ENCODE peak calls at places on chromosomes 16 and 17, in four cellular contexts. A, F, U and X are unnamed samples.

GRCh38 chr17:11644265-11645212 is 46.3 kb downstream of the DNAH9 start:
- DNase-seq in A (peak; percentile 66), F (peak; percentile 18), U (peak; percentile 36), X (peak; percentile 53)

GRCh38 chr17:76714822-76715461 is 4.2 kb upstream of the MXRA7 start:
- DNase-seq in A (peak; percentile 76), F (peak; percentile 88), U (peak; percentile 59), X (peak; percentile 41)

GRCh38 chr17:79047923-79048825 is 24.2 kb downstream of the C1QTNF1 start:
- DNase-seq in A (peak; percentile 65), F (no peak), U (no peak), X (no peak)

GRCh38 chr17:48593840-48594411 is 347 bp upstream of the HOXB5 start:
- DNase-seq in A (peak; percentile 84), F (peak; percentile 85), U (peak; percentile 99), X (peak; percentile 88)

GRCh38 chr17:57921342-57921741 is 33.9 kb downstream of the CUEDC1 start:
- DNase-seq in A (no peak), F (no peak), U (peak; percentile 59), X (no peak)

GRCh38 chr16:11049396-11050059 is 105.2 kb downstream of the CLEC16A start:
- DNase-seq in A (no peak), F (no peak), U (no peak), X (peak; percentile 56)

GRCh38 chr16:22787456-22788189 is 26.3 kb upstream of the HS3ST2 start:
- DNase-seq in A (no peak), F (no peak), U (peak; percentile 2), X (peak; percentile 92)

GRCh38 chr16:19104591-19104990 is 9.2 kb upstream of the ITPRIPL2 start:
- DNase-seq in A (no peak), F (no peak), U (no peak), X (no peak)

GRCh38 chr17:20203761-20204263 is 194.7 kb downstream of the SPECC1 start:
- DNase-seq in A (no peak), F (no peak), U (peak; percentile 44), X (no peak)

GRCh38 chr16:49055824-49056545 is 225.7 kb downstream of the CBLN1 start:
- DNase-seq in A (no peak), F (no peak), U (no peak), X (no peak)

GRCh38 chr17:76934561-76935320 is 66.5 kb downstream of the MGAT5B start:
- DNase-seq in A (no peak), F (no peak), U (no peak), X (no peak)

GRCh38 chr17:51461578-51462004 is 201.2 kb downstream of the UTP18 start:
- DNase-seq in A (peak; percentile 75), F (peak; percentile 47), U (peak; percentile 23), X (peak; percentile 89)

GRCh38 chr17:63039899-63040602 is 74.0 kb downstream of the TANC2 start:
- DNase-seq in A (no peak), F (no peak), U (peak; percentile 56), X (no peak)

GRCh38 chr17:69134112-69134511 is 7.6 kb downstream of the ABCA6 start:
- DNase-seq in A (no peak), F (no peak), U (no peak), X (no peak)

GRCh38 chr17:5532581-5532980 is 46.2 kb downstream of the MIS12 start:
- DNase-seq in A (no peak), F (no peak), U (no peak), X (no peak)

GRCh38 chr16:54577566-54578180 is 291.1 kb upstream of the IRX3 start:
- DNase-seq in A (no peak), F (no peak), U (no peak), X (no peak)

GRCh38 chr16:74950511-74950910 is 34.4 kb downstream of the WDR59 start:
- DNase-seq in A (no peak), F (no peak), U (no peak), X (no peak)

GRCh38 chr17:36931697-36932382 is 5.4 kb upstream of the LHX1 start:
- DNase-seq in A (peak; percentile 46), F (no peak), U (no peak), X (no peak)

GRCh38 chr17:36858119-36859002 is 78.9 kb upstream of the LHX1 start:
- DNase-seq in A (no peak), F (no peak), U (no peak), X (no peak)

GRCh38 chr16:11439216-11439615 is 94.0 kb downstream of the RMI2 start:
- DNase-seq in A (peak; percentile 32), F (no peak), U (no peak), X (no peak)

GRCh38 chr17:76791053-76791980 is 53.4 kb downstream of the MFSD11 start:
- DNase-seq in A (no peak), F (peak; percentile 54), U (peak; percentile 38), X (peak; percentile 54)

GRCh38 chr16:85130707-85131028 is 18.4 kb upstream of the CIBAR2 start:
- DNase-seq in A (no peak), F (no peak), U (no peak), X (no peak)

GRCh38 chr16:11957591-11958395 is 7.2 kb upstream of the TNFRSF17 start:
- DNase-seq in A (no peak), F (no peak), U (peak; percentile 13), X (peak; percentile 59)

GRCh38 chr17:38967290-38967738 is at the start of gene FBXO47:
- DNase-seq in A (peak; percentile 96), F (peak; percentile 81), U (peak; percentile 38), X (peak; percentile 98)

GRCh38 chr17:78940708-78941107 is 15.5 kb upstream of the TIMP2 start:
- DNase-seq in A (no peak), F (no peak), U (peak; percentile 54), X (no peak)

GRCh38 chr17:16507918-16508533 is 16.0 kb upstream of the LRRC75A start:
- DNase-seq in A (no peak), F (no peak), U (peak; percentile 17), X (no peak)

GRCh38 chr17:61470530-61471136 is 18.4 kb downstream of the TBX4 start:
- DNase-seq in A (peak; percentile 43), F (no peak), U (no peak), X (no peak)

GRCh38 chr16:55933038-55933437 is 57.9 kb upstream of the CES5A start:
- DNase-seq in A (no peak), F (no peak), U (no peak), X (no peak)

GRCh38 chr17:29037739-29038465 is 5.0 kb upstream of the PIPOX start:
- DNase-seq in A (no peak), F (no peak), U (no peak), X (no peak)

GRCh38 chr16:16083421-16084156 is 134.2 kb downstream of the ABCC1 start:
- DNase-seq in A (no peak), F (no peak), U (peak; percentile 61), X (peak; percentile 23)

GRCh38 chr16:13203725-13204124 is 302.3 kb downstream of the SHISA9 start:
- DNase-seq in A (no peak), F (no peak), U (no peak), X (no peak)

GRCh38 chr17:79420318-79421243 is 190.3 kb downstream of the RBFOX3 start:
- DNase-seq in A (no peak), F (no peak), U (no peak), X (peak; percentile 64)

GRCh38 chr16:68228652-68229051 is 7.3 kb downstream of the ESRP2 start:
- DNase-seq in A (no peak), F (no peak), U (no peak), X (no peak)

GRCh38 chr16:23452572-23453337 is at the start of gene COG7:
- DNase-seq in A (peak; percentile 95), F (peak; percentile 82), U (peak; percentile 86), X (peak; percentile 94)

GRCh38 chr17:58153046-58153445 is 4.9 kb downstream of the OR4D1 start:
- DNase-seq in A (no peak), F (peak; percentile 66), U (no peak), X (no peak)

GRCh38 chr17:54261465-54261864 is 438.7 kb downstream of the KIF2B start:
- DNase-seq in A (no peak), F (no peak), U (no peak), X (no peak)

GRCh38 chr17:14622622-14623101 is 321.8 kb downstream of the HS3ST3B1 start:
- DNase-seq in A (no peak), F (no peak), U (no peak), X (no peak)

GRCh38 chr16:677306-678190 is 2.1 kb downstream of the RHBDL1 start:
- DNase-seq in A (no peak), F (no peak), U (no peak), X (no peak)
- H3K4me3 ChIP-seq in A (no peak overlapping the region), F (no peak overlapping the region), U (no peak overlapping the region), X (no peak overlapping the region)

GRCh38 chr16:89069920-89070319 is 23.7 kb upstream of the ACSF3 start:
- DNase-seq in A (no peak), F (no peak), U (no peak), X (no peak)

GRCh38 chr16:89071686-89072182 is 21.9 kb upstream of the ACSF3 start:
- DNase-seq in A (no peak), F (no peak), U (no peak), X (no peak)

GRCh38 chr16:89072216-89073130 is 21.2 kb upstream of the ACSF3 start:
- DNase-seq in A (no peak), F (no peak), U (no peak), X (no peak)

GRCh38 chr16:89067677-89068076 is 26.0 kb upstream of the ACSF3 start:
- DNase-seq in A (no peak), F (no peak), U (no peak), X (no peak)

GRCh38 chr16:89070590-89070989 is 23.1 kb upstream of the ACSF3 start:
- DNase-seq in A (no peak), F (no peak), U (no peak), X (no peak)
- H3K27me3 ChIP-seq in A (peaks cover 16% of the 10 kb centered on the region), F (no peaks in the 10 kb centered on the region), U (peaks cover 27% of the 10 kb centered on the region), X (no peaks in the 10 kb centered on the region)

GRCh38 chr17:35773129-35773528 is 12.4 kb downstream of the C17orf50 start:
- DNase-seq in A (no peak), F (no peak), U (no peak), X (no peak)
- H3K36me3 ChIP-seq in A (no peaks in the 10 kb centered on the region), F (no peaks in the 10 kb centered on the region), U (no peaks in the 10 kb centered on the region), X (no peaks in the 10 kb centered on the region)

GRCh38 chr17:50190278-50191069 is 11.0 kb downstream of the COL1A1 start:
- DNase-seq in A (no peak), F (no peak), U (no peak), X (no peak)

GRCh38 chr17:50191070-50192045 is 10.1 kb downstream of the COL1A1 start:
- DNase-seq in A (no peak), F (no peak), U (peak; percentile 82), X (no peak)

GRCh38 chr17:50192116-50192872 is 9.1 kb downstream of the COL1A1 start:
- DNase-seq in A (no peak), F (no peak), U (no peak), X (no peak)

GRCh38 chr17:50194441-50195195 is 6.8 kb downstream of the COL1A1 start:
- DNase-seq in A (no peak), F (no peak), U (no peak), X (no peak)

DNA sequence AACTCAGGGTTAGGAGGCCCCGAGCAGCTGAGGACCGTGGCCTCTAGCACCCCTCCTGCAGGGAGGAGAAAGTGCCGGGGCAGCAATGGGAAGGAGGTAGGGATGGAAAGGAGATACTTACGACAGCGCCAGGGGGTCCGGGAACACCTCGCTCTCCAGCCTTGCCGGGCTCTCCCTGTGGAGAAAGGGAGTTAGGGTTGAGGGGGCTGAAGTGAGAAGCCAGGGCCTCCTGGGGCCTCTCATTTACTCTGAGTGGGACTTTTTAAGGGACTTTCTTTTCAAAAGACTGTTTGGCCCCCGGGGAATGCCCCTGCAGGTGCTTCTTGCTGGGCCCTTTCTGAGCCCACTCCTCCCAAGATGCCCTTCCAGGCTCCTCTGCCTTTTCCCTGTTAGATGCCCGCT is 8.6 kb downstream of the COL1A1 start:
- DNase-seq in A (no peak), F (no peak), U (no peak), X (no peak)
- H3K4me3 ChIP-seq in A (no peak overlapping the region), F (no peak overlapping the region), U (no peak overlapping the region), X (no peak overlapping the region)